ENCODE peak calls at places on chromosome 14, in ten cellular contexts. W is Daoy; B is coronary artery; I is activated CD8-positive, alpha-beta memory T cell treated with anti-CD3 and anti-CD28 coated beads for 4 hours; U is fibroblast of mammary gland; R is fibroblast of lung; Z is NCI-H510A treated with DMSO at 0.1 percent for 48 hours; D is NCI-H146; O is activated CD4-positive, alpha-beta T cell treated with anti-CD3 and anti-CD28 coated beads, Interleukin-2, amount 10 ng/mL, durations not matched to agents 7 days and 5 days; T is T follicular helper cell. Y is an unnamed sample.

GRCh38 chr14:91511014-91511466 is 930 bp upstream of the PPP4R3A start:
- DNase-seq in W (no peak), B (no peak), I (no peak), U (peak; percentile 29), R (peak; percentile 49), Z (peak; percentile 78), D (no peak), O (no peak), T (no peak), Y (peak; percentile 4)

GRCh38 chr14:36660736-36661505 is 739 bp upstream of the PAX9 start:
- DNase-seq in W (no peak), B (no peak), I (no peak), U (no peak), R (no peak), Z (peak; percentile 96), D (peak; percentile 74), O (no peak), T (no peak), Y (no peak)

GRCh38 chr14:67928375-67928774 is 108.8 kb downstream of the RAD51B start:
- DNase-seq in W (no peak), B (no peak), I (no peak), U (no peak), R (no peak), Z (no peak), D (no peak), O (no peak), T (no peak), Y (no peak)

GRCh38 chr14:74893614-74894091 is 11.9 kb downstream of the DLST start:
- DNase-seq in W (no peak), B (no peak), I (no peak), U (no peak), R (no peak), Z (no peak), D (no peak), O (no peak), T (no peak), Y (no peak)

GRCh38 chr14:32692441-32692840 is 246.2 kb upstream of the NPAS3 start:
- DNase-seq in W (peak; percentile 7), B (no peak), I (no peak), U (peak; percentile 64), R (no peak), Z (no peak), D (no peak), O (no peak), T (no peak), Y (no peak)

GRCh38 chr14:30132201-30132600 is 204.6 kb upstream of the PRKD1 start:
- DNase-seq in W (no peak), B (no peak), I (no peak), U (no peak), R (no peak), Z (no peak), D (no peak), O (no peak), T (no peak), Y (no peak)

GRCh38 chr14:36647827-36648753 is 13.6 kb upstream of the PAX9 start:
- DNase-seq in W (peak; percentile 89), B (no peak), I (no peak), U (peak; percentile 47), R (peak; percentile 39), Z (peak; percentile 83), D (peak; percentile 59), O (no peak), T (no peak), Y (no peak)

GRCh38 chr14:92735344-92735743 is 13.1 kb downstream of the LGMN start:
- DNase-seq in W (no peak), B (no peak), I (no peak), U (no peak), R (no peak), Z (peak; percentile 3), D (no peak), O (no peak), T (no peak), Y (no peak)

GRCh38 chr14:102220031-102220430 is 80.3 kb downstream of the WDR20 start:
- DNase-seq in W (no peak), B (no peak), I (no peak), U (no peak), R (no peak), Z (no peak), D (no peak), O (no peak), T (no peak), Y (no peak)

GRCh38 chr14:22478670-22479069 is 110.4 kb downstream of the DAD1 start:
- DNase-seq in W (peak; percentile 46), B (no peak), I (no peak), U (peak; percentile 22), R (peak; percentile 28), Z (no peak), D (no peak), O (no peak), T (no peak), Y (no peak)

GRCh38 chr14:35285168-35285990 is 6.8 kb upstream of the PSMA6 start:
- DNase-seq in W (peak; percentile 30), B (no peak), I (no peak), U (peak; percentile 77), R (no peak), Z (no peak), D (no peak), O (peak; percentile 26), T (no peak), Y (peak; percentile 4)

GRCh38 chr14:32933943-32934890 is 4.5 kb upstream of the NPAS3 start:
- DNase-seq in W (peak; percentile 68), B (no peak), I (no peak), U (peak; percentile 22), R (peak; percentile 29), Z (peak; percentile 47), D (peak; percentile 37), O (no peak), T (no peak), Y (peak; percentile 22)

GRCh38 chr14:24971255-24971654 is 78.7 kb downstream of the STXBP6 start:
- DNase-seq in W (no peak), B (no peak), I (no peak), U (no peak), R (no peak), Z (no peak), D (no peak), O (no peak), T (no peak), Y (no peak)

Y was measured in A172.